ENCODE peak calls at places on chromosomes 7 and 10, in six cellular contexts. One of them, this sample, is unnamed.

GRCh38 chr7:77327932-77328628 is 88.1 kb downstream of the GSAP start:
- DNase-seq in stimulated activated CD8-positive, alpha-beta memory T cell treated with anti-CD3 and anti-CD28 coated beads, Interleukin-7, amount 100 ng/mL, for 48 hours: peak
- DNase-seq in activated naive CD4-positive, alpha-beta T cell treated with anti-CD3 and anti-CD28 coated beads, Interleukin-2, amount 50 U/mL, for 16 hours: no peak
- DNase-seq in HTR-8/SVneo: no peak
- DNase-seq in activated CD4-positive, alpha-beta T cell treated with anti-CD3 and anti-CD28 coated beads, Interleukin-2, amount 10 ng/mL, durations not matched to agents 7 days and 5 days: peak
- DNase-seq in NCI-H1092: no peak
- DNase-seq in this sample: no peak

GRCh38 chr10:94383515-94383914 is 18.8 kb upstream of the TBC1D12 start:
- DNase-seq in stimulated activated CD8-positive, alpha-beta memory T cell treated with anti-CD3 and anti-CD28 coated beads, Interleukin-7, amount 100 ng/mL, for 48 hours: no peak
- DNase-seq in activated naive CD4-positive, alpha-beta T cell treated with anti-CD3 and anti-CD28 coated beads, Interleukin-2, amount 50 U/mL, for 16 hours: no peak
- DNase-seq in HTR-8/SVneo: no peak
- DNase-seq in activated CD4-positive, alpha-beta T cell treated with anti-CD3 and anti-CD28 coated beads, Interleukin-2, amount 10 ng/mL, durations not matched to agents 7 days and 5 days: no peak
- DNase-seq in NCI-H1092: no peak
- DNase-seq in this sample: no peak

GRCh38 chr7:45446195-45446944 is 127.8 kb upstream of the ADCY1 start:
- DNase-seq in stimulated activated CD8-positive, alpha-beta memory T cell treated with anti-CD3 and anti-CD28 coated beads, Interleukin-7, amount 100 ng/mL, for 48 hours: peak
- DNase-seq in activated naive CD4-positive, alpha-beta T cell treated with anti-CD3 and anti-CD28 coated beads, Interleukin-2, amount 50 U/mL, for 16 hours: no peak
- DNase-seq in HTR-8/SVneo: no peak
- DNase-seq in activated CD4-positive, alpha-beta T cell treated with anti-CD3 and anti-CD28 coated beads, Interleukin-2, amount 10 ng/mL, durations not matched to agents 7 days and 5 days: no peak
- DNase-seq in NCI-H1092: no peak
- DNase-seq in this sample: no peak

GRCh38 chr10:14438057-14438456 is 107.3 kb upstream of the FRMD4A start:
- DNase-seq in stimulated activated CD8-positive, alpha-beta memory T cell treated with anti-CD3 and anti-CD28 coated beads, Interleukin-7, amount 100 ng/mL, for 48 hours: no peak
- DNase-seq in activated naive CD4-positive, alpha-beta T cell treated with anti-CD3 and anti-CD28 coated beads, Interleukin-2, amount 50 U/mL, for 16 hours: no peak
- DNase-seq in HTR-8/SVneo: no peak
- DNase-seq in activated CD4-positive, alpha-beta T cell treated with anti-CD3 and anti-CD28 coated beads, Interleukin-2, amount 10 ng/mL, durations not matched to agents 7 days and 5 days: no peak
- DNase-seq in NCI-H1092: no peak
- DNase-seq in this sample: no peak

GRCh38 chr7:38451840-38452239 is 178.4 kb upstream of the TARP start:
- DNase-seq in stimulated activated CD8-positive, alpha-beta memory T cell treated with anti-CD3 and anti-CD28 coated beads, Interleukin-7, amount 100 ng/mL, for 48 hours: no peak
- DNase-seq in activated naive CD4-positive, alpha-beta T cell treated with anti-CD3 and anti-CD28 coated beads, Interleukin-2, amount 50 U/mL, for 16 hours: no peak
- DNase-seq in HTR-8/SVneo: no peak
- DNase-seq in activated CD4-positive, alpha-beta T cell treated with anti-CD3 and anti-CD28 coated beads, Interleukin-2, amount 10 ng/mL, durations not matched to agents 7 days and 5 days: no peak
- DNase-seq in NCI-H1092: peak
- DNase-seq in this sample: no peak

GRCh38 chr7:116328161-116328560 is 117.8 kb downstream of the TES start:
- DNase-seq in stimulated activated CD8-positive, alpha-beta memory T cell treated with anti-CD3 and anti-CD28 coated beads, Interleukin-7, amount 100 ng/mL, for 48 hours: no peak
- DNase-seq in activated naive CD4-positive, alpha-beta T cell treated with anti-CD3 and anti-CD28 coated beads, Interleukin-2, amount 50 U/mL, for 16 hours: no peak
- DNase-seq in HTR-8/SVneo: no peak
- DNase-seq in activated CD4-positive, alpha-beta T cell treated with anti-CD3 and anti-CD28 coated beads, Interleukin-2, amount 10 ng/mL, durations not matched to agents 7 days and 5 days: no peak
- DNase-seq in NCI-H1092: no peak
- DNase-seq in this sample: no peak

GRCh38 chr7:144738708-144739314 is 97.0 kb downstream of the TPK1 start:
- DNase-seq in stimulated activated CD8-positive, alpha-beta memory T cell treated with anti-CD3 and anti-CD28 coated beads, Interleukin-7, amount 100 ng/mL, for 48 hours: no peak
- DNase-seq in activated naive CD4-positive, alpha-beta T cell treated with anti-CD3 and anti-CD28 coated beads, Interleukin-2, amount 50 U/mL, for 16 hours: peak
- DNase-seq in HTR-8/SVneo: no peak
- DNase-seq in activated CD4-positive, alpha-beta T cell treated with anti-CD3 and anti-CD28 coated beads, Interleukin-2, amount 10 ng/mL, durations not matched to agents 7 days and 5 days: peak
- DNase-seq in NCI-H1092: no peak
- DNase-seq in this sample: no peak

GRCh38 chr10:99343262-99343661 is 14.1 kb downstream of the CNNM1 start:
- DNase-seq in stimulated activated CD8-positive, alpha-beta memory T cell treated with anti-CD3 and anti-CD28 coated beads, Interleukin-7, amount 100 ng/mL, for 48 hours: no peak
- DNase-seq in activated naive CD4-positive, alpha-beta T cell treated with anti-CD3 and anti-CD28 coated beads, Interleukin-2, amount 50 U/mL, for 16 hours: no peak
- DNase-seq in HTR-8/SVneo: no peak
- DNase-seq in activated CD4-positive, alpha-beta T cell treated with anti-CD3 and anti-CD28 coated beads, Interleukin-2, amount 10 ng/mL, durations not matched to agents 7 days and 5 days: no peak
- DNase-seq in NCI-H1092: no peak
- DNase-seq in this sample: no peak

GRCh38 chr10:1163204-1163660 is 107.0 kb downstream of the WDR37 start:
- DNase-seq in stimulated activated CD8-positive, alpha-beta memory T cell treated with anti-CD3 and anti-CD28 coated beads, Interleukin-7, amount 100 ng/mL, for 48 hours: no peak
- DNase-seq in activated naive CD4-positive, alpha-beta T cell treated with anti-CD3 and anti-CD28 coated beads, Interleukin-2, amount 50 U/mL, for 16 hours: no peak
- DNase-seq in HTR-8/SVneo: no peak
- DNase-seq in activated CD4-positive, alpha-beta T cell treated with anti-CD3 and anti-CD28 coated beads, Interleukin-2, amount 10 ng/mL, durations not matched to agents 7 days and 5 days: no peak
- DNase-seq in NCI-H1092: no peak
- DNase-seq in this sample: no peak

GRCh38 chr7:14900051-14900450 is 2.5 kb downstream of the DGKB start:
- DNase-seq in stimulated activated CD8-positive, alpha-beta memory T cell treated with anti-CD3 and anti-CD28 coated beads, Interleukin-7, amount 100 ng/mL, for 48 hours: no peak
- DNase-seq in activated naive CD4-positive, alpha-beta T cell treated with anti-CD3 and anti-CD28 coated beads, Interleukin-2, amount 50 U/mL, for 16 hours: no peak
- DNase-seq in HTR-8/SVneo: no peak
- DNase-seq in activated CD4-positive, alpha-beta T cell treated with anti-CD3 and anti-CD28 coated beads, Interleukin-2, amount 10 ng/mL, durations not matched to agents 7 days and 5 days: no peak
- DNase-seq in NCI-H1092: no peak
- DNase-seq in this sample: no peak